ENCODE peak calls at places on chromosomes 11 and 22, in four cellular contexts. Z is K562, N is IMR-90, E is sigmoid colon. Y is an unnamed sample.

GRCh38 chr11:47148903-47149535 is 27.7 kb downstream of the ARFGAP2 start:
- DNase-seq in Z (no peak), N (peak), E (peak), Y (no peak)

GRCh38 chr11:67024410-67024809 is 1.5 kb downstream of the SYT12 start:
- DNase-seq in Z (no peak), N (no peak), E (no peak), Y (no peak)

GRCh38 chr11:67002297-67002913 is 20.5 kb upstream of the SYT12 start:
- DNase-seq in Z (no peak), N (no peak), E (no peak), Y (no peak)

GRCh38 chr22:17370036-17370765 is 941 bp downstream of the CECR2 start:
- DNase-seq in Z (no peak), N (no peak), E (no peak), Y (no peak)

GRCh38 chr11:44595964-44596381 is 30.5 kb downstream of the CD82 start:
- DNase-seq in Z (no peak), N (no peak), E (peak), Y (peak)

GRCh38 chr11:11569936-11570491 is 51.8 kb downstream of the GALNT18 start:
- DNase-seq in Z (no peak), N (no peak), E (peak), Y (no peak)

GRCh38 chr11:94028436-94028835 is 7.3 kb downstream of the HEPHL1 start:
- DNase-seq in Z (no peak), N (peak), E (no peak), Y (no peak)

GRCh38 chr11:28767574-28767973 is 659.4 kb downstream of the METTL15 start:
- DNase-seq in Z (no peak), N (peak), E (no peak), Y (no peak)

GRCh38 chr11:84247931-84248330 is 961.8 kb upstream of the CCDC90B start:
- DNase-seq in Z (no peak), N (no peak), E (no peak), Y (no peak)

GRCh38 chr11:118415739-118416068 is 14.3 kb downstream of the ATP5MG start:
- DNase-seq in Z (peak), N (peak), E (peak), Y (no peak)

GRCh38 chr11:40228671-40229070 is 1230.8 kb downstream of the LRRC4C start:
- DNase-seq in Z (no peak), N (no peak), E (no peak), Y (no peak)

GRCh38 chr11:133860151-133860550 is 14.8 kb upstream of the SPATA19 start:
- DNase-seq in Z (no peak), N (no peak), E (no peak), Y (no peak)

GRCh38 chr11:82754410-82754809 is 20.7 kb upstream of the FAM181B start:
- DNase-seq in Z (no peak), N (no peak), E (no peak), Y (no peak)

GRCh38 chr22:38783095-38783710 is 10.7 kb downstream of the DNAL4 start:
- DNase-seq in Z (no peak), N (no peak), E (no peak), Y (no peak)

GRCh38 chr22:48284671-48285070 is 1522.2 kb downstream of the TBC1D22A start:
- DNase-seq in Z (no peak), N (no peak), E (no peak), Y (no peak)

GRCh38 chr22:36373258-36373579 is 14.5 kb downstream of the MYH9 start:
- DNase-seq in Z (no peak), N (peak), E (no peak), Y (no peak)

GRCh38 chr11:78188809-78189724 is at the start of gene USP35:
- DNase-seq in Z (no peak), N (no peak), E (peak), Y (no peak)

GRCh38 chr22:23391022-23391421 is 189.1 kb downstream of the IGLL1 start:
- DNase-seq in Z (no peak), N (no peak), E (peak), Y (no peak)

GRCh38 chr11:65290448-65291165 is 24.1 kb upstream of the CDC42EP2 start:
- DNase-seq in Z (peak), N (peak), E (peak), Y (peak)

GRCh38 chr11:74159642-74160041 is 11.2 kb downstream of the C2CD3 start:
- DNase-seq in Z (no peak), N (peak), E (no peak), Y (no peak)

GRCh38 chr11:88807349-88807748 is 258.4 kb downstream of the GRM5 start:
- DNase-seq in Z (no peak), N (no peak), E (no peak), Y (no peak)

GRCh38 chr22:32660292-32660691 is 141.2 kb upstream of the TIMP3 start:
- DNase-seq in Z (peak), N (peak), E (peak), Y (peak)

GRCh38 chr11:101195294-101195693 is 65.7 kb upstream of the PGR start:
- DNase-seq in Z (no peak), N (no peak), E (no peak), Y (no peak)
- TF ChIP-seq POLR2A in Z (no peak), N (no peak), E (no peak), Y (no peak)

GRCh38 chr22:31651667-31652066 is 10.3 kb downstream of the PISD start:
- DNase-seq in Z (no peak), N (no peak), E (no peak), Y (no peak)
- H3K27ac ChIP-seq in Z (no peak), N (peak), E (no peak), Y (no peak)

GRCh38 chr11:61349916-61350315 is 11.8 kb downstream of the CYB561A3 start:
- DNase-seq in Z (no peak), N (no peak), E (no peak), Y (no peak)

GRCh38 chr11:61350336-61350735 is 11.3 kb downstream of the CYB561A3 start:
- DNase-seq in Z (no peak), N (no peak), E (no peak), Y (no peak)

GRCh38 chr11:61347916-61348461 is 13.7 kb downstream of the CYB561A3 start:
- DNase-seq in Z (no peak), N (no peak), E (no peak), Y (no peak)

GRCh38 chr11:61350803-61351202 is 10.9 kb downstream of the CYB561A3 start:
- DNase-seq in Z (no peak), N (no peak), E (no peak), Y (no peak)

DNA sequence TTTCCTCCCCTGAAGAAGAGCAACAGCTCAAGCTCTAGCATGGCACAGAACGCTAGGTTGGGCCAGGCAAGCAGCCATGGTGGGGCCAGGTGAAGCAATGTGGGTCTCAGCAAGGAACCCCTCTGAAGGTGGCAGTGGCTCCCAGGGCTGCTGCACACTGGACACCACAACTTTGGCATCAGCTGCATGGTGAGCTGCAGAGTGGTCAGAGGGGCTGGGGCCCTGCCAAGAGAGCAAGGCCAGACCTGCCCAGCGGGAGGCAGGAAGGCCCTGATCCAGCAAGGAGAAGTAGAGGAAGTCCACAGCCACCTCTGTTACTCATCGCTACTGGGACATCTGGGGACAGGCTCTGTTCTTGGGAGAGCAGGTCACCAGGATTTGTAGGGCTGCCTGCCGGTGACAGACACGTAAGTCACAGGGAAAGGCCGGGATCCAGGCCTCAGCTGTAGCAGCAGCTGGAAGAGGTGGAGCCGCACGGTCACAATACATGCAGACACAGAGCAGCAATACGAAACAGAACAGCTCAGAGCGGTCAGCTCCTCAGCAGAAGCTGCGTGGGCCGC is 12.4 kb downstream of the CYB561A3 start:
- DNase-seq in Z (no peak), N (no peak), E (no peak), Y (no peak)
- TF ChIP-seq POLR2A in Z (no peak), N (no peak), E (no peak), Y (no peak)

GRCh38 chr11:57303990-57304579 is 20.7 kb downstream of the TNKS1BP1 start:
- DNase-seq in Z (no peak), N (no peak), E (peak), Y (no peak)
- H3K27ac ChIP-seq in Z (no peak), N (no peak), E (no peak), Y (no peak)

GRCh38 chr22:37745548-37746365 is 48.9 kb downstream of the TRIOBP start:
- DNase-seq in Z (peak), N (peak), E (peak), Y (peak)
- TF ChIP-seq POLR2A in Z (no peak), N (peak), E (no peak), Y (no peak)

GRCh38 chr22:41482319-41482935 is 13.5 kb downstream of the ACO2 start:
- DNase-seq in Z (peak), N (peak), E (no peak), Y (no peak)
- H3K27ac ChIP-seq in Z (no peak), N (no peak), E (peak), Y (no peak)

GRCh38 chr22:46069518-46070214 is 80.7 kb upstream of the PPARA start:
- DNase-seq in Z (no peak), N (peak), E (peak), Y (peak)
- TF ChIP-seq POLR2A in Z (no peak), N (peak), E (peak), Y (peak)

GRCh38 chr22:28882878-28883656 is at the start of gene ZNRF3:
- DNase-seq in Z (peak), N (peak), E (peak), Y (peak)
- H3K27ac ChIP-seq in Z (peak), N (peak), E (peak), Y (peak)

Y was measured in Peyer's patch.